ENCODE peak calls at places on chromosome 1, in ten cellular contexts. One of them, this sample, is unnamed.

GRCh38 chr1:196516373-196516772 is 91.9 kb downstream of the KCNT2 start:
- DNase-seq in body of pancreas: no peak
- DNase-seq in stomach: no peak
- DNase-seq in uterus: no peak
- DNase-seq in adrenal gland: no peak
- DNase-seq in IMR-90: no peak
- DNase-seq in transverse colon: no peak
- DNase-seq in right lobe of liver: no peak
- DNase-seq in tibial nerve: no peak
- DNase-seq in heart left ventricle: no peak
- DNase-seq in this sample: no peak

GRCh38 chr1:159171254-159171687 is at the start of gene CADM3:
- DNase-seq in body of pancreas: no peak
- DNase-seq in stomach: no peak
- DNase-seq in uterus: no peak
- DNase-seq in adrenal gland: no peak
- DNase-seq in IMR-90: no peak
- DNase-seq in transverse colon: no peak
- DNase-seq in right lobe of liver: no peak
- DNase-seq in tibial nerve: peak; percentile 13
- DNase-seq in heart left ventricle: peak; percentile 34
- DNase-seq in this sample: no peak

GRCh38 chr1:205344010-205344808 is 12.5 kb downstream of the KLHDC8A start:
- DNase-seq in body of pancreas: peak; percentile 45
- DNase-seq in stomach: peak; percentile 66
- DNase-seq in uterus: no peak
- DNase-seq in adrenal gland: peak; percentile 60
- DNase-seq in IMR-90: no peak
- DNase-seq in transverse colon: peak; percentile 45
- DNase-seq in right lobe of liver: no peak
- DNase-seq in tibial nerve: no peak
- DNase-seq in heart left ventricle: peak; percentile 64
- DNase-seq in this sample: no peak

GRCh38 chr1:43936470-43937151 is 3.0 kb downstream of the ARTN start:
- DNase-seq in body of pancreas: peak; percentile 61
- DNase-seq in stomach: peak; percentile 45
- DNase-seq in uterus: no peak
- DNase-seq in adrenal gland: no peak
- DNase-seq in IMR-90: peak; percentile 16
- DNase-seq in transverse colon: peak; percentile 54
- DNase-seq in right lobe of liver: no peak
- DNase-seq in tibial nerve: no peak
- DNase-seq in heart left ventricle: no peak
- DNase-seq in this sample: no peak

GRCh38 chr1:42419449-42419848 is 36.4 kb downstream of the ZMYND12 start:
- DNase-seq in body of pancreas: no peak
- DNase-seq in stomach: no peak
- DNase-seq in uterus: peak; percentile 73
- DNase-seq in adrenal gland: no peak
- DNase-seq in IMR-90: no peak
- DNase-seq in transverse colon: peak; percentile 22
- DNase-seq in right lobe of liver: no peak
- DNase-seq in tibial nerve: no peak
- DNase-seq in heart left ventricle: no peak
- DNase-seq in this sample: no peak

GRCh38 chr1:226569879-226570547 is 21.4 kb downstream of the STUM start:
- DNase-seq in body of pancreas: no peak
- DNase-seq in stomach: no peak
- DNase-seq in uterus: no peak
- DNase-seq in adrenal gland: no peak
- DNase-seq in IMR-90: no peak
- DNase-seq in transverse colon: no peak
- DNase-seq in right lobe of liver: no peak
- DNase-seq in tibial nerve: no peak
- DNase-seq in heart left ventricle: no peak
- DNase-seq in this sample: no peak

GRCh38 chr1:91830242-91831131 is 55.5 kb downstream of the TGFBR3 start:
- DNase-seq in body of pancreas: peak; percentile 82
- DNase-seq in stomach: no peak
- DNase-seq in uterus: peak; percentile 77
- DNase-seq in adrenal gland: peak; percentile 56
- DNase-seq in IMR-90: peak; percentile 91
- DNase-seq in transverse colon: peak; percentile 67
- DNase-seq in right lobe of liver: peak; percentile 55
- DNase-seq in tibial nerve: peak; percentile 38
- DNase-seq in heart left ventricle: peak; percentile 69
- DNase-seq in this sample: no peak

GRCh38 chr1:20578062-20578461 is 10.8 kb upstream of the CDA start:
- DNase-seq in body of pancreas: no peak
- DNase-seq in stomach: no peak
- DNase-seq in uterus: no peak
- DNase-seq in adrenal gland: no peak
- DNase-seq in IMR-90: no peak
- DNase-seq in transverse colon: no peak
- DNase-seq in right lobe of liver: no peak
- DNase-seq in tibial nerve: no peak
- DNase-seq in heart left ventricle: no peak
- DNase-seq in this sample: no peak

GRCh38 chr1:38243106-38243505 is 196.5 kb upstream of the POU3F1 start:
- DNase-seq in body of pancreas: no peak
- DNase-seq in stomach: no peak
- DNase-seq in uterus: no peak
- DNase-seq in adrenal gland: no peak
- DNase-seq in IMR-90: no peak
- DNase-seq in transverse colon: peak; percentile 69
- DNase-seq in right lobe of liver: no peak
- DNase-seq in tibial nerve: no peak
- DNase-seq in heart left ventricle: no peak
- DNase-seq in this sample: no peak

GRCh38 chr1:43743206-43743605 is 35.9 kb downstream of the ST3GAL3 start:
- DNase-seq in body of pancreas: no peak
- DNase-seq in stomach: no peak
- DNase-seq in uterus: no peak
- DNase-seq in adrenal gland: no peak
- DNase-seq in IMR-90: no peak
- DNase-seq in transverse colon: no peak
- DNase-seq in right lobe of liver: no peak
- DNase-seq in tibial nerve: no peak
- DNase-seq in heart left ventricle: no peak
- DNase-seq in this sample: no peak

GRCh38 chr1:106937104-106937503 is 119.4 kb upstream of the PRMT6 start:
- DNase-seq in body of pancreas: no peak
- DNase-seq in stomach: no peak
- DNase-seq in uterus: no peak
- DNase-seq in adrenal gland: no peak
- DNase-seq in IMR-90: peak; percentile 92
- DNase-seq in transverse colon: no peak
- DNase-seq in right lobe of liver: no peak
- DNase-seq in tibial nerve: no peak
- DNase-seq in heart left ventricle: no peak
- DNase-seq in this sample: no peak

GRCh38 chr1:201888282-201889033 is at the start of gene SHISA4:
- DNase-seq in body of pancreas: peak; percentile 89
- DNase-seq in stomach: peak; percentile 83
- DNase-seq in uterus: peak; percentile 63
- DNase-seq in adrenal gland: peak; percentile 89
- DNase-seq in IMR-90: peak; percentile 29
- DNase-seq in transverse colon: peak; percentile 54
- DNase-seq in right lobe of liver: peak; percentile 85
- DNase-seq in tibial nerve: peak; percentile 68
- DNase-seq in heart left ventricle: peak; percentile 89
- DNase-seq in this sample: no peak

DNA sequence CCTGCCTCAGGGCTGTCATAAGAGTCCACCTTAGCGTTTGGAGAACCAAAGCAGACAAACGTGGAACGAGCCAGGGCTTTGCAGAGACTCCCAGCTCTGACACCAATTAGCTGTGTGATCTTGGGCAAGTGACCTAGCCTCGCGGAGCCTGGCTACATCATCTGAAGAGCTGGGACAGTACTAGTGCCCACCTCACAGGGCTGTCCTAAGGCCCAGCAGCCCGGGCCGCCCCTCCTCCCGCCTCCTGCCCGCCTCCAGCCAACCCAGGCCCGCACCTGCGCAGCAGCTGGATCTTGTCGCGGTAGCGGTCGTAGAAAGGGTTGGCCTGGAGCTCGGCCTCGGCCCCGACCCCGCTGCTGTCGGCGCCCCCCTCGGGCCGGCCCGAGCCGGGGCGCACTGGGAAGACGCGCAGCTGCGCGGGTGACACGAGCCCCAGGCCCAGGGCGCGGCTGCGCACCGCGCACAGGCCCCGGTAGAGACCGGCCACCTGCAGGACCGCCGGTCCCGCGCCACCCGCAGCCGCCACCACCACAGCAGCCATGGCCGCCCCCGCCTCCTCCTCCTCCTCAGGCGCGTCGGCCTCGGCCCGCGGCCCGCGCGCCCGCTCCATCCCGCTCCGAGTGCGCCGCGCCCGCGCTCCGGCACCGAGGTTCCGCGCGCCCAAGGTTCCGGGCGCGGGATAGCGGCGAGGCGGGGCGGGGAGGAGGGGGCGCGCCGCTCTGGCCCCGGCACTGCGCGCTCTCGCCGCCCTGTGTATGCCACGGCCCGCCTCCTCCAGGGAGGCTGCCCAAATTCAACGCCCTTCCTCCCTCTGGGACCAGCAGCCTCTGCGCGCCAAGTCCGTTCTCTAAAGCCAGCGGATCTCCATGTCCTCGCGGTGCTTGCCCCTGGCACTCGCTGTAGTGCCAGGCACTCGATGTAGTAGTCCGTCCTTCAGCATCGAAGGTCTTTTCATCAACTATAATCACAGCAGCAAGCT is at the start of gene ATPAF1:
- DNase-seq in body of pancreas: peak; percentile 78
- DNase-seq in stomach: peak; percentile 75
- DNase-seq in uterus: peak; percentile 64
- DNase-seq in adrenal gland: peak; percentile 70
- DNase-seq in IMR-90: peak; percentile 57
- DNase-seq in transverse colon: peak; percentile 73
- DNase-seq in right lobe of liver: peak; percentile 86
- DNase-seq in tibial nerve: peak; percentile 30
- DNase-seq in heart left ventricle: peak; percentile 86
- DNase-seq in this sample: no peak
- TF ChIP-seq POLR2A in body of pancreas: peak; percentile 9
- TF ChIP-seq POLR2A in stomach: no peak
- TF ChIP-seq POLR2A in uterus: no peak
- TF ChIP-seq POLR2A in adrenal gland: peak; percentile 44
- TF ChIP-seq POLR2A in IMR-90: no peak
- TF ChIP-seq POLR2A in transverse colon: no peak
- TF ChIP-seq POLR2A in right lobe of liver: peak; percentile 58
- TF ChIP-seq POLR2A in tibial nerve: no peak
- TF ChIP-seq POLR2A in heart left ventricle: peak; percentile 42
- TF ChIP-seq POLR2A in this sample: no peak

GRCh38 chr1:18401921-18402320 is 78.8 kb upstream of the KLHDC7A start:
- DNase-seq in body of pancreas: no peak
- DNase-seq in stomach: no peak
- DNase-seq in uterus: no peak
- DNase-seq in adrenal gland: no peak
- DNase-seq in IMR-90: no peak
- DNase-seq in transverse colon: no peak
- DNase-seq in right lobe of liver: no peak
- DNase-seq in tibial nerve: no peak
- DNase-seq in heart left ventricle: no peak
- DNase-seq in this sample: no peak
- H3K27me3 ChIP-seq in body of pancreas: no peaks in the 10 kb centered on the region
- H3K27me3 ChIP-seq in stomach: no peaks in the 10 kb centered on the region
- H3K27me3 ChIP-seq in uterus: no peaks in the 10 kb centered on the region
- H3K27me3 ChIP-seq in adrenal gland: no peaks in the 10 kb centered on the region
- H3K27me3 ChIP-seq in IMR-90: no peaks in the 10 kb centered on the region
- H3K27me3 ChIP-seq in transverse colon: peaks cover 14% of the 10 kb centered on the region
- H3K27me3 ChIP-seq in right lobe of liver: no peaks in the 10 kb centered on the region
- H3K27me3 ChIP-seq in tibial nerve: peaks cover 4% of the 10 kb centered on the region
- H3K27me3 ChIP-seq in heart left ventricle: peaks cover 15% of the 10 kb centered on the region
- H3K27me3 ChIP-seq in this sample: no peaks in the 10 kb centered on the region

DNA sequence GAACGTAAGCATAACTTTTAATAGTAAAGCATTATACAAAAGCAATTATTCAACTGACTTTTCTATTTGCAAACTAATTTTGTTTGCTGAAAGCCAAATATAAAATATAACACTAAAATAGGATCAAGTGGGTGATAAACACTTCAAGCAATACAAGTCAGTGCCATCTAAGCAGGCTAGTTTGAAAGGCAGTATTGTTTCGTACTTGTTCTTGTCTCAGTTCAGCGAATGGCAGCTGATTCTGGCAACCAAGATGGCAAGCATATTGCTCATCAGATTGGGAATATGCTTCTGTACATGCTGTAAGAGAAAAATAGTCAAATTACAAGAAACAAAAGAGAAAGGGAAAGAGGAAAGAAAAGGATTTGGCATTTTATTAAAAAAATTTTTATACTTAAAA is 7.5 kb downstream of the TMEM59 start:
- DNase-seq in body of pancreas: no peak
- DNase-seq in stomach: no peak
- DNase-seq in uterus: no peak
- DNase-seq in adrenal gland: no peak
- DNase-seq in IMR-90: no peak
- DNase-seq in transverse colon: no peak
- DNase-seq in right lobe of liver: no peak
- DNase-seq in tibial nerve: no peak
- DNase-seq in heart left ventricle: no peak
- DNase-seq in this sample: no peak
- H3K36me3 ChIP-seq in body of pancreas: no peaks in the 10 kb centered on the region
- H3K36me3 ChIP-seq in stomach: peaks cover 49% of the 10 kb centered on the region
- H3K36me3 ChIP-seq in uterus: no peaks in the 10 kb centered on the region
- H3K36me3 ChIP-seq in adrenal gland: peaks cover 35% of the 10 kb centered on the region
- H3K36me3 ChIP-seq in IMR-90: peaks cover 2% of the 10 kb centered on the region
- H3K36me3 ChIP-seq in transverse colon: no peaks in the 10 kb centered on the region
- H3K36me3 ChIP-seq in right lobe of liver: peaks cover 33% of the 10 kb centered on the region
- H3K36me3 ChIP-seq in tibial nerve: peaks cover 7% of the 10 kb centered on the region
- H3K36me3 ChIP-seq in heart left ventricle: no peaks in the 10 kb centered on the region
- H3K36me3 ChIP-seq in this sample: peaks cover 61% of the 10 kb centered on the region

DNA sequence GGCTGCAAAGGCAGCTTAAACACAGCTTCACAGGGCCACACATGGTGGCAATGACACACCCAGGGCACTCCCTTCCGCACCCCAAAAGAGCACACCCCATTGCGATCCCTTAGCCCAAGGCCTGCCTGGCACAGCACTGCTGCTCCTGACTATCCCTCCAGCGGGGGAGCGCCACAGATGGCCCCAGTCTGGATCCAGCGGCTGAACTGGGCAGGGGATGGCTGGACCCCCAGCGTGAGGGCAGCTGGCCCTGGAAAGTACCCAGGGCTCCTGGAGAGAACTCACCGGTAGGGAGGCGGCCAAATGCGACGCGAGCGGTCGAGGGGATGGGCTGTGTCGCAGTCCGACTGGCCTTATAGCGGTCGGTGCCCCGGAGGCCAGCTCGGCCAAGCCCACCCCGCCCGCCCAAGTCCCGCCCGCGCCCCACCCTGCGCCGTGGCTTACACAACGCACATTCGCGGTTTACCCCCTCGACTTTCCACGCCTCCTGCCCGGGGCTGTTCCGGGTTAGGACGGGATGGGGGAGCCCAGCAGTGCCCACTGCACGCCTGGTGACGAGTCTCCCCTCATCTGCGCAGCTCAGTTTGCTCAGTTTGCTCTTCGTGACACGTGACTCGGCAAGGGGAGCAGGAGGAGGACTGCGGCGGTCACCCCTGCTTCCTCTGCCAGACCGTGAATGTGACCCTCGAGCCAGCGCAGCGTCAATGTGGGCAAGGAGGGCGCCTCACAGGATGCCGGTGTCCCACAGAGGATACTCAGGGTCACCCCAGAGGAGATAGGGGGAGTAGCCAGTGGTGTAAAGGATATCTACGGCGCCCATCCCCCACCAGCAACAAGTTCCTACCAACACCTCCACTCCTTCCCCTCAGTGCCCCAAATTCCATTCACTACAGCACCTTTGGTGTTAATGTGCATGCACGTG is at the start of gene S100A6:
- DNase-seq in body of pancreas: peak; percentile 77
- DNase-seq in stomach: peak; percentile 81
- DNase-seq in uterus: peak; percentile 92
- DNase-seq in adrenal gland: peak; percentile 81
- DNase-seq in IMR-90: peak; percentile 89
- DNase-seq in transverse colon: peak; percentile 92
- DNase-seq in right lobe of liver: no peak
- DNase-seq in tibial nerve: peak; percentile 83
- DNase-seq in heart left ventricle: peak; percentile 93
- DNase-seq in this sample: peak; percentile 51
- TF ChIP-seq POLR2A in body of pancreas: peak; percentile 26
- TF ChIP-seq POLR2A in stomach: no peak
- TF ChIP-seq POLR2A in uterus: peak; percentile 32
- TF ChIP-seq POLR2A in adrenal gland: peak; percentile 42
- TF ChIP-seq POLR2A in IMR-90: peak; percentile 95
- TF ChIP-seq POLR2A in transverse colon: peak; percentile 96
- TF ChIP-seq POLR2A in right lobe of liver: peak; percentile 31
- TF ChIP-seq POLR2A in tibial nerve: peak; percentile 70
- TF ChIP-seq POLR2A in heart left ventricle: peak; percentile 72
- TF ChIP-seq POLR2A in this sample: peak; percentile 84